ENCODE peak calls at places on chromosomes 3 and 15, in six cellular contexts. G, W, K, D, I and B are unnamed samples.

GRCh38 chr3:187255314-187255713 is 36.2 kb downstream of the MASP1 start:
- DNase-seq in K (no peak), W (no peak), D (no peak), I (no peak), G (no peak), B (no peak)

GRCh38 chr15:85639752-85640381 is 154.9 kb downstream of the KLHL25 start:
- DNase-seq in W (no peak), K (no peak), D (peak), G (peak), I (no peak), B (no peak)

GRCh38 chr3:152365766-152366593 is 97.3 kb downstream of the MBNL1 start:
- DNase-seq in D (peak), I (no peak), W (no peak), K (no peak), G (no peak), B (no peak)

GRCh38 chr3:141707741-141708203 is 30.3 kb upstream of the RNF7 start:
- DNase-seq in D (peak), W (no peak), K (no peak), I (no peak), G (peak), B (no peak)

GRCh38 chr3:8552223-8552762 is 50.7 kb downstream of the LMCD1 start:
- DNase-seq in D (no peak), G (no peak), I (no peak), W (no peak), K (no peak), B (no peak)

GRCh38 chr3:16064660-16065414 is 109.6 kb upstream of the GALNT15 start:
- DNase-seq in W (peak), D (peak), I (peak), G (peak), K (no peak), B (peak)

GRCh38 chr3:129001101-129001816 is at the start of gene EFCC1:
- DNase-seq in I (peak), G (no peak), K (no peak), D (peak), W (peak), B (peak)

GRCh38 chr3:14598143-14598569 is 53.4 kb upstream of the CCDC174 start:
- DNase-seq in D (peak), K (no peak), G (peak), W (no peak), I (no peak), B (peak)

GRCh38 chr3:128385080-128385832 is 81.4 kb downstream of the DNAJB8 start:
- DNase-seq in I (peak), W (peak), K (no peak), G (peak), D (peak), B (no peak)

GRCh38 chr3:38454884-38455638 is 1.4 kb downstream of the ACVR2B start:
- DNase-seq in G (peak), W (peak), D (peak), K (no peak), I (peak), B (peak)

DNA sequence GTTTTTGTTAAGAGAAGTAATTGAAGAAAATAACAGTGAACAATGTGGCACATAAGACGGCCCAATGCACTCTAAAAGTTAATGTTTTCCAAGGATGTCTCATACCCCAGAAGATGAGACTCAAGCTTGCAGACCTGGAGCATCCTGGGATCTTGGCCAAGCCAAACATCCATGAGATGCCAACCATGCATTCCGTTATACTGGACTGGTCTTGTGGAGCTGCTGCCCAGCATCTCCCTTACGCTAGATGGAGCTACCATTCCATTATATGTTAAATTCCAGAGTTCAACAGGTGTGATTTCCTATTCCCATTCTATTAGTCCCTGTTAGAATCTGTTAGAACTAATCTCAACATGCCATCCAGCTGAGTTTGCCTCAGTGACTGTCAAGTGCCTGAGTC is 181.8 kb downstream of the PDCD6IP start:
- DNase-seq in W (no peak), G (peak), D (peak), K (peak), I (no peak), B (no peak)
- TF ChIP-seq CTCF in W (no peak), G (peak), D (peak), K (peak), I (no peak), B (no peak)

GRCh38 chr15:28918141-28918983 is 32.6 kb downstream of the APBA2 start:
- DNase-seq in G (peak), K (no peak), I (no peak), W (no peak), D (no peak), B (no peak)
- TF ChIP-seq CTCF in G (peak), K (no peak), I (no peak), W (no peak), D (no peak), B (no peak)

GRCh38 chr3:50370594-50370993 is 11.3 kb upstream of the TMEM115 start:
- DNase-seq in W (no peak), D (no peak), G (no peak), K (no peak), I (no peak), B (no peak)
- TF ChIP-seq CTCF in W (no peak), D (no peak), G (no peak), K (no peak), I (no peak), B (no peak)

DNA sequence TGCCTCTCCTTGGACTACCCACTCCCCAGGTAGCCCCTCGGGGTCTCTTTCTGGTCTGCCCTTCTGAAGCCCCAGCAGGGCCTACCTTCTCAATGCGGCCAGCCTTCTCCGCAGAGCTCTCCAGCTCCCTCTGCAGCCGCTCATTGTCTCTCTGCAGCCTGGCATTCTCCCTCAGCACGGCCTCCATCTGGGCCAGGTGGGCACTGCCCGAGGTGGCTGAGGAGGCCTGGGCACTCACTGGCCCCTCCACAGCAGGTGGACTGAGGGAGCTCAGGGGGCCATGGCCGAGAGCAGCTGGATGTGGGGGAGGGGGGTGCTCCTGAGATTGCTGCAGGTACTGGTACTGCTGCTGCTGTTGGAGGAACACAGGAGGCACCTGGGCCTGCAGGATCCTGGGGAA is 6.8 kb downstream of the AMOTL2 start:
- DNase-seq in K (no peak), G (no peak), D (no peak), W (no peak), I (peak), B (no peak)
- TF ChIP-seq CTCF in K (no peak), G (no peak), D (peak), W (no peak), I (no peak), B (no peak)

GRCh38 chr3:41029356-41029755 is 169.9 kb upstream of the CTNNB1 start:
- DNase-seq in G (no peak), K (no peak), W (no peak), I (no peak), D (no peak), B (no peak)

GRCh38 chr3:41035445-41036022 is 163.8 kb upstream of the CTNNB1 start:
- DNase-seq in W (peak), I (no peak), K (no peak), G (no peak), D (no peak), B (no peak)

GRCh38 chr3:41037651-41038334 is 161.5 kb upstream of the CTNNB1 start:
- DNase-seq in W (no peak), I (no peak), G (no peak), K (no peak), D (no peak), B (no peak)

GRCh38 chr3:41033956-41034519 is 165.3 kb upstream of the CTNNB1 start:
- DNase-seq in W (no peak), I (no peak), G (no peak), D (no peak), K (no peak), B (no peak)
- TF ChIP-seq CTCF in W (no peak), I (no peak), G (no peak), D (no peak), K (no peak), B (no peak)

DNA sequence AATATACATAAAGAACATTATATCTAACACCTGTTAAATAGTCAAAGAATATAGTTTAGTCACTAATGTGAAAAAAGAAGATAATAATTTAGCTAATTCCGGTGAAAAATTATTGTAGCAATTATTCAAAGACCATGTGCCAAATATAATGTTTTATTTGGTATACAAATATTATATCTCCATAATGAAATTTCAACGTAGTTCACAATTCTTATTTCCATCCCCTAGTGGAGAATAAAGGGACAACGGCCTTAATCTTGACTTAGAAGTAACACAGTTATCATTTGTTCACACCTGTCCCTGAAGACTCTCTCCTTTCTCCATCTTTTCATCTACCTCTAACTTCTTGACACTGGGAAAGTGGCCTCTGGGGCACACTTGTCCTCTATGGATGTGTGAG is 213.4 kb downstream of the ERC2 start:
- DNase-seq in I (no peak), G (no peak), D (no peak), K (no peak), W (no peak), B (no peak)
- TF ChIP-seq CTCF in I (no peak), G (peak), D (peak), K (peak), W (peak), B (peak)

GRCh38 chr15:79540551-79540950 is 108.4 kb downstream of the MINAR1 start:
- DNase-seq in I (no peak), W (no peak), K (no peak), G (no peak), D (no peak), B (no peak)
- TF ChIP-seq CTCF in I (no peak), W (no peak), K (peak), G (no peak), D (no peak), B (no peak)

DNA sequence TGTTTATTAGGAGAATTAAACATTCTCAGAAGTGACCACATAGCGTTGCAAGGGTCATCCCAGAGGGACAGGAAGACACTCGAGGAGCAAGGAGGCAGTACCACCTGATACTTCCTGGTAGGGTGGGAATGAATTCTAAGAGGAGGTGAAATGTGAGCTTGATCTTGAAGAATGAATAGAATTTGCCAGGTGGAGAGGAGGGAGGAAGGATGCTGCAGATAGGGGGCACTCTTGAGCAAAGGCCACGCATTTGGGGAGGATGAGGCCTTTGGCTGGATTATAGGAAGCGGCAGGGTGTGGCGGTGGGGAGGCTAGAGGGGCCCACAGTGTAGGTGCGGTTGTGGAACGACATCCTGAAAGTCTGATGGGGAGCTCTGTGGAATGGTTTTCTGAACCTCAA is 33.5 kb downstream of the CHCHD6 start:
- DNase-seq in W (no peak), I (no peak), G (no peak), K (no peak), D (no peak), B (no peak)
- TF ChIP-seq CTCF in W (no peak), I (no peak), G (peak), K (no peak), D (no peak), B (no peak)

DNA sequence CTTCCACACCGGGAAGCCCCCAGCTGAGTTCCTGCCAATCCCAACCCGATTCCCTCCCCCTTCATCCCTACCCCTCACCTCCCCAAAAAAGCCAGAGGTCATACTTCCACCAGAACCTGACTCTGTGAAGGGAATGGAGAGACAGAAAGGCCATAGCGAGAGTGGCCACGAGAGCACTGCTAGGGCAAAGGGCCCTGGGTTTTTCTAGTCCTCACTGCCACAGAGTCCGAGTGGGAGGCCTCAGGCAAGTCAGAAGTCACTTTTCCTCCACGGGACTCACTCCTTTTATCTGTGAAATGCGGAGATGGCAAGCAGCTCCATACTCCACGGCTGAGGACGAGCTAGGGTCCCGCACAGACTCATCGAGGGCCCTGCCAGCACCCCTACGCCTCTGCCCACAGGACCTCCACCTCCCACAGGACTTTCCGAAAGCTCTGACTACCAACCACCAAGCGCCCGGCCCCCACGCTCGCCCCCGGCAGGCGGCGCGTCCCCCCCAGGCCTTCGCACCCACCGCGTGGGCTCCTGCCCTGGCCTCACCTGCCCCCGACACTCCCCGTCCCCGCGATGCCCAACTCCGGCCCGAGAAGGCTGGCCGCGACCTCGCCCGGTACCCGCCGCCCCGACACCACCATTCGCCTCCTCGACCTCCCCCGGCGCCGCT is 794 bp downstream of the ATP13A3 start:
- DNase-seq in I (peak), K (no peak), W (peak), G (peak), D (peak), B (peak)
- TF ChIP-seq CTCF in I (peak), K (peak), W (no peak), G (peak), D (peak), B (no peak)

GRCh38 chr15:52765779-52766178 is 24.4 kb downstream of the ONECUT1 start:
- DNase-seq in D (no peak), G (peak), I (no peak), W (no peak), K (no peak), B (no peak)
- TF ChIP-seq CTCF in D (peak), G (peak), I (no peak), W (no peak), K (peak), B (no peak)